ENCODE peak calls at places on chromosome 10, in four cellular contexts. W is K562, D is H1, A is HepG2. Y is an unnamed sample.
A peak's percentile ranks its signal among the peaks of the same experiment; 100 is the strongest.

GRCh38 chr10:97861351-97861750 is 11.7 kb downstream of the GOLGA7B start:
- DNase-seq in W (no peak), A (no peak), D (no peak), Y (peak; percentile 59)

GRCh38 chr10:13686331-13686752 is 99.6 kb downstream of the PRPF18 start:
- DNase-seq in W (no peak), A (no peak), D (no peak), Y (peak; percentile 13)

GRCh38 chr10:553233-553632 is 136.2 kb downstream of the DIP2C start:
- DNase-seq in W (no peak), D (no peak), A (no peak), Y (no peak)

GRCh38 chr10:521844-522243 is 167.6 kb downstream of the DIP2C start:
- DNase-seq in W (no peak), D (no peak), A (no peak), Y (no peak)

GRCh38 chr10:110203500-110204455 is 3.6 kb upstream of the MXI1 start:
- DNase-seq in D (peak; percentile 32), A (no peak), W (no peak), Y (no peak)

GRCh38 chr10:11181996-11182395 is 164.3 kb downstream of the CELF2 start:
- DNase-seq in W (no peak), D (no peak), A (no peak), Y (no peak)

GRCh38 chr10:74681917-74682627 is 144.3 kb upstream of the KAT6B start:
- DNase-seq in A (no peak), D (no peak), W (no peak), Y (no peak)

GRCh38 chr10:72540193-72540807 is 85.6 kb downstream of the MICU1 start:
- DNase-seq in W (no peak), A (no peak), D (no peak), Y (no peak)

GRCh38 chr10:21292763-21293517 is 232.5 kb downstream of the SKIDA1 start:
- DNase-seq in A (peak; percentile 84), W (no peak), D (peak; percentile 58), Y (peak; percentile 98)

GRCh38 chr10:109773818-109774440 is 149.4 kb downstream of the XPNPEP1 start:
- DNase-seq in W (peak; percentile 32), D (no peak), A (peak; percentile 26), Y (peak; percentile 21)

GRCh38 chr10:86399514-86399878 is 32.9 kb upstream of the GRID1 start:
- DNase-seq in D (no peak), A (no peak), W (no peak), Y (no peak)

GRCh38 chr10:79328737-79329504 is 18.3 kb upstream of the PPIF start:
- DNase-seq in W (no peak), D (no peak), A (no peak), Y (peak; percentile 41)

GRCh38 chr10:53597835-53598251 is 825.3 kb upstream of the MBL2 start:
- DNase-seq in W (no peak), A (no peak), D (no peak), Y (no peak)

GRCh38 chr10:53598914-53599313 is 826.3 kb upstream of the MBL2 start:
- DNase-seq in D (no peak), W (no peak), A (no peak), Y (no peak)

GRCh38 chr10:53606951-53607350 is 834.4 kb upstream of the MBL2 start:
- DNase-seq in A (no peak), D (no peak), W (no peak), Y (no peak)

DNA sequence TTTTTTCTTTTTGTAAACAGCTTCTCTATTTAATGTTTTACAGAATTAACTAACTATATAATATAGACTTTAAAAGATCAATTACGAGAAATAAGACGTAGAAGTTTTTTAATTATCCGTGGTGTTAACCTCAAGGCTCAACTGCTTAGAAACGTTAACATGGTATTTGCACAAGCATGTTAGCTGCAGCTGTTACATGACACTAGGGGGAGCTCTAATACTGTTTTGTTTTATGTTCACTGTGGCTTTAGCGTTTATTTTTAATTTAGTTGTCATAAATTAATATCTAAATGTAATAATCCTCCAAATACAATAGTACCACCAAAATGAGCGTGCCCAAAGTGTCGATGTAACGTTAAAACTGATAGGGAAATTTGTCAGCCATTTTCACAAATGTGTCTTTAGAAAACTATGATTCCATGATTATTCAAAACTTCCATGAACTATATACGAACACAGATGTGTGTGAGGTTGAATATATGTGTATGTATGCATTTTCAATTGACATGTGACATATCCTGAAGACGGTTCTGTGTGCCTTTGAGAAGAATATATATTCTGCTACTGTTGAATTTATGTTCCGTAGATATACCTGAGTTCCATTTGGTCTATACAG is 828.8 kb upstream of the MBL2 start:
- DNase-seq in A (peak; percentile 11), W (peak; percentile 24), D (no peak), Y (peak; percentile 4)
- TF ChIP-seq KDM1A in A (no peak), W (no peak), D (no peak), Y (no peak)

GRCh38 chr10:91576096-91576545 is 56.8 kb downstream of the PPP1R3C start:
- DNase-seq in W (peak; percentile 31), A (no peak), D (no peak), Y (no peak)
- TF ChIP-seq PHF8 in W (no peak), A (no peak), D (no peak), Y (no peak)

GRCh38 chr10:104301907-104302690 is 33.1 kb downstream of the GSTO2 start:
- DNase-seq in D (no peak), W (no peak), A (no peak), Y (no peak)

GRCh38 chr10:104297697-104298660 is 29.0 kb downstream of the GSTO2 start:
- DNase-seq in W (peak; percentile 46), A (no peak), D (peak; percentile 93), Y (no peak)

GRCh38 chr10:104300002-104300735 is 31.2 kb downstream of the GSTO2 start:
- DNase-seq in D (no peak), A (no peak), W (no peak), Y (peak; percentile 24)

GRCh38 chr10:104299031-104299904 is 30.3 kb downstream of the GSTO2 start:
- DNase-seq in W (no peak), D (no peak), A (no peak), Y (no peak)

GRCh38 chr10:104300736-104301292 is 31.8 kb downstream of the GSTO2 start:
- DNase-seq in A (no peak), W (no peak), D (no peak), Y (peak; percentile 59)
- TF ChIP-seq KDM1A in A (no peak), W (no peak), D (no peak), Y (no peak)

GRCh38 chr10:99929360-99929759 is 80.4 kb downstream of the DNMBP start:
- DNase-seq in A (no peak), W (no peak), D (no peak), Y (no peak)

GRCh38 chr10:99924856-99925255 is 84.9 kb downstream of the DNMBP start:
- DNase-seq in A (no peak), W (no peak), D (no peak), Y (no peak)

GRCh38 chr10:99926925-99927718 is 82.6 kb downstream of the DNMBP start:
- DNase-seq in A (peak; percentile 15), W (no peak), D (no peak), Y (peak; percentile 34)

GRCh38 chr10:99930731-99931550 is 78.8 kb downstream of the DNMBP start:
- DNase-seq in W (no peak), D (no peak), A (peak; percentile 82), Y (peak; percentile 75)

DNA sequence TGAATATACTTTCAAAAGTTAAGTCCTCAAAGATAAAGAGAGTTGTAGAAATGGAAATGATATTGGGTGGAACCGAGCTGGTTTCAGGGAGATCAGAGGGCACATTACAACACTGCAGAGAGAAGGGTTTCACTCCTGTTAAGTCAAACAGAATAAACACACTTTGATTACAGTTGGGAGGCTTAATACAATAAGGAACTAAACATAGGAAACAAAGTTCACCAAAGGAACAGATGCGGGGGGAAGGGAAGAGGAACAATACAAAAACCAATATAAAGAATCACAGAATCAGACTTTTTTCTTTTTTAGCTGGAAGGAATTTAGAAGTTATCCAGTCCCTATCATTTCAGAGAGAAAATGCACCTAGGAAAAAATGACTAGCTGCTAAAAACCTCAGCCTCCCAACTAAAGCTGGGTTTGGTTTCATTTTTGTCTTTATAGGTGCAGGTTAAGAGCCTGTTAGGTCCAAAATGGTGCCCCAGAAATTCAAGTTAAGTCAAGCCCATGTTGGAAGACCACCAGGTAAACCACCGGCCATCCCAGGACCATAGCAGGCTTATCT is 81.9 kb downstream of the DNMBP start:
- DNase-seq in A (peak; percentile 68), W (no peak), D (no peak), Y (peak; percentile 36)
- TF ChIP-seq PHF8 in A (no peak), W (no peak), D (no peak), Y (no peak)